ENCODE peak calls at places on chromosomes 7 and 10, in six cellular contexts. G, S, F, D, H and K are unnamed samples. For H3K36me3, the result is how much of the 10 kb centered on the place peaks cover.

GRCh38 chr10:66931949-66932343 is 6.1 kb downstream of the LRRTM3 start:
- DNase-seq in S (no peak), H (no peak), F (no peak), G (no peak), D (no peak), K (no peak)

GRCh38 chr7:45924283-45924682 is 3.2 kb upstream of the IGFBP3 start:
- DNase-seq in S (no peak), H (peak), F (no peak), D (no peak), G (no peak), K (no peak)

GRCh38 chr10:88840104-88840503 is 11.5 kb downstream of the ANKRD22 start:
- DNase-seq in G (no peak), D (no peak), H (no peak), F (no peak), S (no peak), K (no peak)

GRCh38 chr10:66322261-66322660 is 603.6 kb upstream of the LRRTM3 start:
- DNase-seq in G (no peak), D (no peak), H (no peak), F (peak), S (no peak), K (no peak)

GRCh38 chr10:61904711-61905445 is 3.4 kb downstream of the ARID5B start:
- DNase-seq in D (no peak), G (peak), H (no peak), F (peak), S (no peak), K (no peak)

GRCh38 chr7:21898265-21898930 is 47.3 kb downstream of the CDCA7L start:
- DNase-seq in H (no peak), F (no peak), D (no peak), S (no peak), G (no peak), K (no peak)

GRCh38 chr10:61456095-61456789 is 3.1 kb upstream of the TMEM26 start:
- DNase-seq in F (no peak), G (no peak), D (no peak), H (no peak), S (no peak), K (no peak)

GRCh38 chr10:86586516-86586915 is 64.9 kb upstream of the WAPL start:
- DNase-seq in G (no peak), S (no peak), F (peak), H (no peak), D (no peak), K (no peak)

GRCh38 chr7:94008537-94008936 is 4.4 kb upstream of the BET1 start:
- DNase-seq in S (no peak), G (no peak), F (peak), H (no peak), D (no peak), K (no peak)

GRCh38 chr10:79104264-79104954 is 35.6 kb downstream of the ZMIZ1 start:
- DNase-seq in D (peak), F (no peak), S (no peak), G (no peak), H (no peak), K (peak)

GRCh38 chr7:66693331-66693730 is 47.2 kb upstream of the RABGEF1 start:
- DNase-seq in F (no peak), D (no peak), H (no peak), G (no peak), S (no peak), K (no peak)

GRCh38 chr7:16918288-16918895 is 36.6 kb upstream of the AGR3 start:
- DNase-seq in H (peak), G (peak), D (no peak), F (no peak), S (no peak), K (peak)

GRCh38 chr10:3873728-3874461 is 88.9 kb upstream of the KLF6 start:
- DNase-seq in H (no peak), F (no peak), G (no peak), S (no peak), D (no peak), K (no peak)

GRCh38 chr10:77034795-77035194 is 602.8 kb downstream of the KCNMA1 start:
- DNase-seq in D (no peak), H (no peak), S (no peak), F (no peak), G (no peak), K (no peak)

GRCh38 chr7:140048138-140048537 is 14.6 kb downstream of the PARP12 start:
- DNase-seq in F (no peak), S (no peak), H (no peak), D (no peak), G (no peak), K (no peak)

GRCh38 chr7:143256932-143257331 is 6.3 kb upstream of the GSTK1 start:
- DNase-seq in F (no peak), D (no peak), H (no peak), G (no peak), S (no peak), K (no peak)

GRCh38 chr7:159130199-159130775 is 14.4 kb downstream of the VIPR2 start:
- DNase-seq in F (no peak), G (no peak), D (no peak), S (peak), H (no peak), K (no peak)

GRCh38 chr10:126247454-126247975 is 140.8 kb downstream of the ADAM12 start:
- DNase-seq in G (peak), H (no peak), S (no peak), D (peak), F (no peak), K (peak)

GRCh38 chr10:49080071-49080470 is 35.3 kb downstream of the VSTM4 start:
- DNase-seq in H (no peak), D (no peak), G (no peak), F (no peak), S (no peak), K (no peak)

GRCh38 chr10:103564799-103565365 is 71.4 kb downstream of the NEURL1 start:
- DNase-seq in G (no peak), S (no peak), D (no peak), F (no peak), H (no peak), K (no peak)

GRCh38 chr10:14815681-14816080 is 22.2 kb downstream of the CDNF start:
- DNase-seq in D (no peak), F (no peak), H (no peak), S (no peak), G (no peak), K (no peak)

GRCh38 chr10:124047427-124048157 is 45.8 kb downstream of the CHST15 start:
- DNase-seq in F (no peak), H (no peak), G (no peak), S (no peak), D (no peak), K (no peak)

GRCh38 chr10:11958956-11959355 is 83.7 kb downstream of the UPF2 start:
- DNase-seq in H (no peak), G (no peak), D (no peak), F (no peak), S (no peak), K (no peak)

GRCh38 chr10:35420827-35421552 is 84.7 kb downstream of the CCNY start:
- DNase-seq in D (peak), F (no peak), H (no peak), G (no peak), S (no peak), K (no peak)

GRCh38 chr10:93098816-93099215 is 25.1 kb downstream of the CYP26A1 start:
- DNase-seq in H (no peak), S (no peak), G (no peak), F (no peak), D (no peak), K (no peak)

GRCh38 chr7:128827248-128827958 is 2.8 kb upstream of the FLNC start:
- DNase-seq in D (peak), F (no peak), S (no peak), G (peak), H (no peak), K (no peak)
- TF ChIP-seq POLR2AphosphoS5 in D (peak), F (no peak), S (no peak), G (no peak), H (peak), K (no peak)

DNA sequence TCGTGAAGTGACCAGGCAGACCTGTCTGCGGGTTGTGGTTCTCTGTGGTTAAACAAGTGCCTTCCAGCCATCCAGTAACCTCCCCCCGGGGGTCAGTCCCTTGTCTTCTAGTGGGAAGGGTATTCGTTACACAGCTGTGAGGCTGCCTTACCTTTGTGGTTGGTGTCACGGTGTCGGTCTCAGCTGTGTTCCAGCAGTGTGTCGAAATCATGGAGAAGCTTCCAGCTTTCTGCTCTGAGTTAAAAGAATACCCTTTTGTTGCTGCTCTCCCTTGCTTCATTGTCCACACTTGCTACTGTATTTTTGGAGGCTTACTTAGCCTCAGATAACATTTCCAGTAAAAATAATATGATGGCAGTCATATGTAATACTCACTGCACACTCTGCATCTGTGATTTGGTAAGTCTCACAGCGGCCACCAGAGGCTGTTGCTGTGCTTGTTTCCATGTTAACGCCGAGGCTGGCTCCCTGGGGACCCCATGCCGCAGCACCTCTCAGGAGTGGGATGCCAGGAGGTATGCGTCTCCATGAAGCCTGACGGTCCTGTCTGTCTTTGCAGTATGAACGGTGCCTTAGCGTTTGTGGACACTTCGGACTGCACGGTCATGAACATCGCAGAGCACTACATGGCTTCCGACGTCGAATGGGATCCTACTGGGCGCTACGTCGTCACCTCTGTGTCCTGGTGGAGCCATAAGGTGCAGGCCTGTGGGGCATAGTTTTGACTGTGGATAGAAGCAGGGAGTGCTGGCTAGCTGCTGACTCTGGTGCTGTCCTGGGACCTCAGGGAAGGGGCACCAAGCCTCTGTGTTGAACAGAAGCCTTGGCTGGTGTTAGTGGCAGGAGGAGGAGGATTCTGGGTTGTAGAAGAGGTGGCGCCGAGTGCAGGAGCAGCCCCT is 20.5 kb downstream of the EIF3B start:
- DNase-seq in D (no peak), G (no peak), H (no peak), S (no peak), F (no peak), K (no peak)
- H3K36me3 ChIP-seq in D (half or more), G (under half), H (half or more), S (half or more), F (under half), K (half or more)

GRCh38 chr10:69716711-69717560 is 84.8 kb upstream of the COL13A1 start:
- DNase-seq in G (no peak), H (peak), F (no peak), S (peak), D (no peak), K (peak)

GRCh38 chr10:69715156-69715898 is 85.3 kb downstream of the FAM241B start:
- DNase-seq in D (no peak), H (no peak), G (no peak), F (no peak), S (peak), K (no peak)

GRCh38 chr10:69718951-69719350 is 82.8 kb upstream of the COL13A1 start:
- DNase-seq in D (no peak), F (no peak), S (peak), G (no peak), H (no peak), K (no peak)

GRCh38 chr10:69714572-69714971 is 84.5 kb downstream of the FAM241B start:
- DNase-seq in G (no peak), H (no peak), D (no peak), F (no peak), S (no peak), K (no peak)

DNA sequence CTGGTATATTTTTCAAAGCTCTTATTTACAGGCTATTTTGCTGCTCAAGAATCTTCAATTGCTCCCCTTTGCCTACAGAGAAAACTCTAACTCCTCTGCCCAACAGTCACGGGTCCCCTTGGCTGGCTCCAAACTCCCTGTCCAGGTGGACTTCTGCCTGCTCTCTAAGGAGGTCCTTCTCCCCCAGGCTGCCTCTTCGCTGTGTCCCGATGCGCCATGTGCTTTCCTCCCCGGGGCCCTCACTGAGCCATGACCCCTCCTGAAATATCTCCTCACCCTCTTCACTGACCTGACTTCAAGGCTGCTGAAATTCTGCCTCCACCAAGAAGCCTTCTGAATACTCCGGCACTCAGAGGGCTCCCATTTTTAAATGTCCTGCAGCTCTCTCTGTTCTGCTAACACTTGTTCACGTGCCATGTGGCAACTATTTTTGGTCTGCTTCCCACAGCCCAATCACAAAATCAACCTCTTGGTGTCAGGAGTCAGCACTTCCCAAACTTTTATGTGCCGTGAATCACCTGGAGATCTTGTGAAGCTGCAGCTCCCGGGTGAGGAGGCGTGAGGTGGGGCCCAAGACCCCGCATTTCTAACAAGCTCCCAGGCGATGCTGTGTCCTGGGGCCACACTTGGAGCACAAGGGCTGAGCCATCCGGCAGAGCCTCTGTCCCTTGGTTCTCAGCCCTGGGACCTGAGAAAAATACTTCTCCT is 85.7 kb upstream of the COL13A1 start:
- DNase-seq in H (no peak), S (peak), D (no peak), F (no peak), G (no peak), K (no peak)
- H3K4me3 ChIP-seq in H (no peak), S (no peak), D (no peak), F (no peak), G (no peak), K (no peak)

GRCh38 chr7:27237735-27238334 is 4.8 kb upstream of the EVX1 start:
- DNase-seq in F (no peak), H (no peak), D (no peak), S (no peak), G (no peak), K (no peak)
- TF ChIP-seq POLR2AphosphoS5 in F (no peak), H (no peak), D (no peak), S (no peak), G (no peak), K (no peak)

GRCh38 chr7:4203786-4204185 is 478.3 kb upstream of the FOXK1 start:
- DNase-seq in F (no peak), H (no peak), S (no peak), G (no peak), D (no peak), K (no peak)

GRCh38 chr7:4202954-4203353 is 479.1 kb upstream of the FOXK1 start:
- DNase-seq in D (no peak), H (no peak), F (no peak), G (no peak), S (no peak), K (no peak)

GRCh38 chr7:4200546-4201094 is 481.5 kb upstream of the FOXK1 start:
- DNase-seq in F (no peak), G (no peak), S (no peak), H (no peak), D (no peak), K (no peak)

GRCh38 chr7:4201566-4201965 is 480.5 kb upstream of the FOXK1 start:
- DNase-seq in S (no peak), D (no peak), G (no peak), F (no peak), H (no peak), K (no peak)

GRCh38 chr7:4202154-4202553 is 479.9 kb upstream of the FOXK1 start:
- DNase-seq in G (no peak), D (no peak), H (no peak), S (no peak), F (no peak), K (no peak)
- H3K36me3 ChIP-seq in G (under half), D (under half), H (under half), S (under half), F (under half), K (under half)

GRCh38 chr7:151129141-151129835 is 38.2 kb downstream of the GBX1 start:
- DNase-seq in S (no peak), F (no peak), D (no peak), G (no peak), H (no peak), K (no peak)
- H3K4me3 ChIP-seq in S (no peak), F (no peak), D (no peak), G (no peak), H (no peak), K (no peak)

DNA sequence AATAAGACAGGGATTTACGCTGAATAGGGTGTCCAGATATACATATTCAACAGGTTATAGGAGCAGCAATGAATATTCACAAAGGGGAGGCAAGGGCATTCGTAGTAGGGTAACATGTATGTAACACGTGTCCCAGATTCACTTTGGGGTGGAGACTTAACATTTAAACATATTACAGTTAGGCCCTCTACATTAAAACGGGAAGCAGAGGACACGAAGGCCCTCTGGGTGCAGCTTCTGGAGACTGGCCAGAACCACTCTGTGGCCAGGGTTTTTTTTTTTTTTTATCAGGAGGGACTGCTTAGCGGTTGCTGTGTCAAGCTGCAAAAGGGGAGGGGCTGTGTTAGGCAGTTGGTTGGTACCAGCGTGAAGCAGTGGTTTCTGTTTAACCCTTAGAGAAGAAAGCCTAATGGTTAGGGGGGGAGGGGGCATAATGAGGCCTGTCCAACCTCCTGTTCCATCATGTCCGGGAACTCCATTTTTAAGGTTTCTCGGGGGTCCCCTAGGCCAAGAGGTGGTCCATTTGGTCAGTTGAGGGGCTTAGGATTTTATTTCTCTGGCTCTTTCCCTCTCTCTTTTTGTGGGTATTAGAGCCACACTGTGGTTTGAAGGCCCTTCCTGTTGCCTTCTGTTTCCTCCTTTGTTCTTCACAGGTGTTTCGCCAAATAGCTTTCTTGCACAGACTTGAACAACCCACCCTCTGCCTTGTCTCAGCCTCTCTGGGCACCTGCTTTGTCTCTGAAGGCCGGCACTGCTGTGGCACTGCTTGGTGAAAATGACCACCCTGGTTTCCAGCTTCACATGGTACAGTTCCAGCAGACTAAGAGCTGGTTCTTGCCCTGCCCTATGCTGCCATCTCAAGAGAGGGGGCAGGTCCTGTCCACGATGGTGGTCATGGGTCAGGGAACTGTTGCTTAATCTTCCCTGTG is 26.4 kb downstream of the PRF1 start:
- DNase-seq in G (no peak), F (no peak), D (peak), S (no peak), H (peak), K (peak)
- TF ChIP-seq POLR2AphosphoS5 in G (no peak), F (no peak), D (peak), S (no peak), H (peak), K (peak)